ENCODE peak calls at places on chromosomes 16 and 17, in five cellular contexts. M is HCT116, L is GM23248, E is H1, D is GM12878. K is an unnamed sample. For H3K4me1, the result is how much of the 10 kb centered on the place peaks cover.

GRCh38 chr16:57167951-57168350 is 17.9 kb downstream of the PSME3IP1 start:
- DNase-seq in M (peak), L (peak), E (no peak), D (no peak), K (peak)

GRCh38 chr16:16083421-16084156 is 134.2 kb downstream of the ABCC1 start:
- DNase-seq in M (peak), L (peak), E (no peak), D (no peak), K (no peak)

GRCh38 chr17:74760404-74761105 is 12.1 kb downstream of the NHERF1 start:
- DNase-seq in M (no peak), L (no peak), E (no peak), D (no peak), K (no peak)

GRCh38 chr16:55711959-55712876 is 56.4 kb downstream of the SLC6A2 start:
- DNase-seq in M (peak), L (peak), E (peak), D (no peak), K (peak)

GRCh38 chr17:16924701-16925440 is 47.0 kb downstream of the TNFRSF13B start:
- DNase-seq in M (no peak), L (no peak), E (no peak), D (no peak), K (no peak)

GRCh38 chr16:74304164-74304834 is 7.7 kb downstream of the PSMD7 start:
- DNase-seq in M (no peak), L (peak), E (no peak), D (no peak), K (peak)

GRCh38 chr16:56985288-56985961 is 3.9 kb upstream of the NLRC5 start:
- DNase-seq in M (peak), L (peak), E (no peak), D (no peak), K (peak)

GRCh38 chr16:77406680-77407079 is 28.2 kb downstream of the ADAMTS18 start:
- DNase-seq in M (peak), L (peak), E (no peak), D (no peak), K (no peak)

GRCh38 chr17:63974594-63975192 is 2.0 kb upstream of the SCN4A start:
- DNase-seq in M (peak), L (peak), E (no peak), D (no peak), K (peak)

GRCh38 chr16:58421529-58421928 is 29.3 kb downstream of the GINS3 start:
- DNase-seq in M (no peak), L (peak), E (no peak), D (no peak), K (no peak)

GRCh38 chr17:35892091-35892637 is 12.0 kb upstream of the CCL5 start:
- DNase-seq in M (no peak), L (no peak), E (no peak), D (no peak), K (no peak)

GRCh38 chr17:46822388-46822921 is 4.0 kb upstream of the WNT3 start:
- DNase-seq in M (peak), L (no peak), E (peak), D (no peak), K (no peak)

GRCh38 chr17:83185023-83186002 is 105.9 kb downstream of the METRNL start:
- DNase-seq in M (no peak), L (no peak), E (no peak), D (no peak), K (no peak)

DNA sequence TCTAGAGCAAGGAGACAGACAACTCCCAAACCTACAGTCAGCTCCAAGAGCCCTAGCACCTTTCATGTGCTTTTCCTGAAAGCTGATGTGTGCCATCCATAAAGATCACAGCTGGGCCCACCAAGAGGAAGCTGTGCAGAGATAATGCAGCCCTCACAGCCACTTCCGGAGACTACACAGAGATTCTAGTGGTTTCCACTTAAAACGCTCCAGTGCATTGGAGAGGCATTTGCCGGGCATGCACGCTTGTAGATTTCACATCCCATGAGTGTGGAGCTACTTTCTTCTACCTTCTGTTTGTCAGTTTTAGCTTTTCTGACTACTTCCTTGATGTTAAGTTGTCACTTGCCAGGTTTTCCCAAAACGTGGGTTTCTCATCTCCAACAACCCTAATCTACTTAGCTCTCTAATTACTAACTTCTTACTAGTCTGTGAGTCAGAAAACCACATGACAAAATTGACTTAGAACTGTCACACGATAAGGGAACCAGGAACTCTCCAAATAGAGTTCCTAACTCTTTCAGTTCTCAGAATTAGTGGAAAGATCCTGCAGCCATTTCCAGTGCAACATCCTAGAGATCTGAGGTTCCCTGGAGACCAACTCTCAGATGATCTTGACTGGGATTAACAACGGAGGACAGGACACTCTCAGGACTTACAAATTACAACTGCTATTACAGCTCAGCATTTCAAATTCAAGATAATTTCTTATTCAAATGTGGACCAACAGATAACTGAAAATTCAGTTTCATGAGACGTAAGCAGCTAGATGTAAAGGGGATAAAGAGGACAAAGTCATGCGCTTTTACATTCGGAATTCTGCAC is 28.6 kb downstream of the PMP22 start:
- DNase-seq in M (no peak), L (peak), E (no peak), D (no peak), K (no peak)
- H3K4me1 ChIP-seq in M (under half), L (under half), E (under half), D (under half), K (half or more)

DNA sequence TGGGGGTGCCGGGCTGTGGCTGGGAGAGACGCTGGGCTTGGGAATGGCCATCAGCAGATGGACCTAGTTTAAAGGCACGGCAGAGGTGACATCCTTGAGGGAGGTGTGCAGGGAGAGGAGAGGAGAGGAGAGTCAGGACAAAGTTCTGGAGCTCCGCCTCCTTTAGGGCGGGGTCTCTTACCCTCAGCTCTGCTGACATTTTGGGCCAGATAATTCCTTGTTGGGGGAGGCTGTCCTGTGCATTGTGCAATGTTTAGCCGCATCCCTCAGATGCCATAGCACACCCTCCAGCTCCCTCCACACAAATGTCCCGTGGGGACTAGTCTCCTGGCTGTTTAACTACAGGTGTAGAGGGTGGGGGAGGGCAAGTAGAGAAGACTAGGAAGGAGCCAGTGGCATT is 48.3 kb downstream of the ARHGAP23 start:
- DNase-seq in M (no peak), L (peak), E (no peak), D (no peak), K (no peak)
- H3K9ac ChIP-seq in M (no peak), L (no peak), E (no peak), D (no peak), K (no peak)

GRCh38 chr17:18986541-18987229 is 17.9 kb downstream of the FAM83G start:
- DNase-seq in M (no peak), L (no peak), E (no peak), D (no peak), K (no peak)

GRCh38 chr17:18981642-18982424 is 22.7 kb downstream of the FAM83G start:
- DNase-seq in M (peak), L (peak), E (no peak), D (no peak), K (peak)

GRCh38 chr17:18985475-18985874 is 19.1 kb downstream of the FAM83G start:
- DNase-seq in M (no peak), L (no peak), E (no peak), D (no peak), K (no peak)

GRCh38 chr17:18987230-18987610 is 17.3 kb downstream of the FAM83G start:
- DNase-seq in M (no peak), L (no peak), E (no peak), D (no peak), K (no peak)

GRCh38 chr17:18984273-18985114 is 20.1 kb downstream of the FAM83G start:
- DNase-seq in M (no peak), L (no peak), E (no peak), D (no peak), K (no peak)
- H3K4me1 ChIP-seq in M (under half), L (under half), E (under half), D (under half), K (under half)

GRCh38 chr17:19398301-19399181 is 11.6 kb upstream of the MFAP4 start:
- DNase-seq in M (no peak), L (peak), E (no peak), D (no peak), K (peak)
- H3K9ac ChIP-seq in M (peak), L (no peak), E (no peak), D (no peak), K (peak)

GRCh38 chr17:78394209-78394608 is 15.8 kb downstream of the PGS1 start:
- DNase-seq in M (no peak), L (no peak), E (no peak), D (no peak), K (no peak)

GRCh38 chr17:78390241-78391050 is 12.0 kb downstream of the PGS1 start:
- DNase-seq in M (no peak), L (peak), E (no peak), D (no peak), K (peak)

GRCh38 chr17:78391843-78392242 is 13.4 kb downstream of the PGS1 start:
- DNase-seq in M (peak), L (peak), E (no peak), D (no peak), K (peak)

GRCh38 chr17:78391051-78391431 is 12.6 kb downstream of the PGS1 start:
- DNase-seq in M (no peak), L (no peak), E (no peak), D (no peak), K (no peak)

DNA sequence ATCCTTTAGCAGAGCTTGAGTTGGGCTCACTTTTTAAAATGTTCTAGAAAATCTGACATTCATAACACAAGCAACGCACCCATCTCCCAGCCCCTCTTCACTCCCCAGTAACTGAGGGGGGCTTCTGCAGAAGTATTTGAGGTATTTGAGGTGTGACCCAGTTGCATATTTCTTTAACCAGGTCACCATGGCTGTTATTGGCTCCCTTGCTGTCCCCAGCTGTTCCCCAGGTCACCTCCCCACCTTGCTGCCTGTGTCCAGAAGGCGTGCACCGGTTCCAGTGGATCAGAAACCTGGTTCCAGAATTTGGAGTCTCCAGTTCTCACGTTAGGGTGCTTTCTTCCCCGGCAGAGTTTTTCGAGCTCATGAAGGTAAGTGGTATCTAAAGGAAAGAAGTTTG is 13.8 kb downstream of the PGS1 start:
- DNase-seq in M (no peak), L (no peak), E (no peak), D (no peak), K (no peak)
- H3K4me1 ChIP-seq in M (under half), L (under half), E (under half), D (under half), K (under half)

GRCh38 chr17:979211-979538 is 401 bp downstream of the NXN start:
- DNase-seq in M (no peak), L (no peak), E (no peak), D (no peak), K (no peak)

GRCh38 chr17:981292-981658 is 1.7 kb upstream of the NXN start:
- DNase-seq in M (no peak), L (no peak), E (no peak), D (no peak), K (no peak)

GRCh38 chr17:978110-979093 is 1.2 kb downstream of the NXN start:
- DNase-seq in M (no peak), L (peak), E (peak), D (no peak), K (peak)

GRCh38 chr17:979539-980405 is at the start of gene NXN:
- DNase-seq in M (no peak), L (peak), E (peak), D (no peak), K (peak)

GRCh38 chr17:980406-981291 is 1.1 kb upstream of the NXN start:
- DNase-seq in M (peak), L (peak), E (no peak), D (peak), K (peak)
- H3K9ac ChIP-seq in M (peak), L (peak), E (peak), D (no peak), K (peak)

K was measured in adipocyte.